ENCODE peak calls at places on chromosomes 16 and 17, in four cellular contexts. X is iPS-NIHi11, D is ascending aorta, B is adrenal gland. W is an unnamed sample.
A peak's percentile ranks its signal among the peaks of the same experiment; 100 is the strongest.

GRCh38 chr16:17345043-17345442 is 125.7 kb downstream of the XYLT1 start:
- DNase-seq in X (no peak), D (no peak), B (peak; percentile 81), W (no peak)

GRCh38 chr16:5581963-5582362 is 484.4 kb upstream of the EEF2KMT start:
- DNase-seq in X (no peak), D (no peak), B (no peak), W (no peak)

GRCh38 chr16:17224859-17225258 is 245.9 kb downstream of the XYLT1 start:
- DNase-seq in X (no peak), D (peak; percentile 16), B (peak; percentile 96), W (no peak)

GRCh38 chr16:87945351-87946042 is 5.7 kb upstream of the BANP start:
- DNase-seq in X (peak; percentile 70), D (no peak), B (peak; percentile 95), W (no peak)

GRCh38 chr16:1258218-1258587 is 2.3 kb downstream of the TPSD1 start:
- DNase-seq in X (no peak), D (no peak), B (no peak), W (no peak)

GRCh38 chr16:11742041-11742535 is 569 bp downstream of the TXNDC11 start:
- DNase-seq in X (peak; percentile 72), D (no peak), B (peak; percentile 70), W (peak; percentile 85)

GRCh38 chr16:87702325-87702811 is 63.4 kb downstream of the KLHDC4 start:
- DNase-seq in X (peak; percentile 95), D (no peak), B (no peak), W (peak; percentile 72)

GRCh38 chr17:4853195-4853762 is 20.1 kb downstream of the MINK1 start:
- DNase-seq in X (no peak), D (no peak), B (no peak), W (no peak)

GRCh38 chr16:10729649-10730048 is 14.0 kb upstream of the NUBP1 start:
- DNase-seq in X (peak; percentile 24), D (no peak), B (peak; percentile 87), W (no peak)

GRCh38 chr16:56611281-56611833 is 3.0 kb downstream of the MT2A start:
- DNase-seq in X (no peak), D (no peak), B (peak; percentile 96), W (no peak)

GRCh38 chr17:21417921-21418320 is 41.8 kb downstream of the KCNJ12 start:
- DNase-seq in X (no peak), D (no peak), B (no peak), W (no peak)

GRCh38 chr17:17853811-17854527 is 17.2 kb upstream of the SREBF1 start:
- DNase-seq in X (no peak), D (no peak), B (no peak), W (peak; percentile 70)

GRCh38 chr17:13074026-13074425 is 56.2 kb upstream of the ELAC2 start:
- DNase-seq in X (no peak), D (no peak), B (no peak), W (no peak)

GRCh38 chr17:50057521-50057991 is 1.6 kb downstream of the ITGA3 start:
- DNase-seq in X (no peak), D (no peak), B (no peak), W (no peak)

GRCh38 chr17:58310511-58311428 is 17.8 kb downstream of the TSPOAP1 start:
- DNase-seq in X (no peak), D (no peak), B (no peak), W (no peak)

GRCh38 chr16:83212301-83212841 is 585.6 kb downstream of the CDH13 start:
- DNase-seq in X (no peak), D (no peak), B (no peak), W (no peak)

GRCh38 chr16:90050969-90051368 is 26.2 kb downstream of the PRDM7 start:
- DNase-seq in X (no peak), D (no peak), B (peak; percentile 20), W (no peak)

GRCh38 chr16:75483222-75483621 is 12.0 kb downstream of the CHST6 start:
- DNase-seq in X (peak; percentile 36), D (no peak), B (no peak), W (no peak)

GRCh38 chr17:34171245-34171818 is 83.8 kb upstream of the CCL2 start:
- DNase-seq in X (peak; percentile 76), D (no peak), B (peak; percentile 87), W (peak; percentile 78)

GRCh38 chr17:6994666-6995246 is 1.1 kb upstream of the ALOX12 start:
- DNase-seq in X (no peak), D (no peak), B (no peak), W (no peak)

GRCh38 chr17:76088041-76088867 is 9.3 kb downstream of the ZACN start:
- DNase-seq in X (peak; percentile 79), D (no peak), B (no peak), W (no peak)

GRCh38 chr17:63997341-63998048 is 656 bp upstream of the PRR29 start:
- DNase-seq in X (no peak), D (no peak), B (peak; percentile 63), W (peak; percentile 59)